ENCODE peak calls at places on chromosome 3, in six cellular contexts. J, H, M, E, Y and I are unnamed samples.

GRCh38 chr3:110816008-110816407 is 255.6 kb upstream of the NECTIN3 start:
- DNase-seq in Y (no peak), H (no peak), E (no peak), M (no peak), J (no peak), I (no peak)

GRCh38 chr3:132256984-132257383 is 60.2 kb upstream of the ACP3 start:
- DNase-seq in M (no peak), E (peak), J (no peak), H (no peak), Y (peak), I (no peak)

GRCh38 chr3:190330936-190331734 is 8.9 kb upstream of the CLDN1 start:
- DNase-seq in M (no peak), E (no peak), J (no peak), Y (no peak), H (no peak), I (no peak)

GRCh38 chr3:194218646-194219453 is 82.9 kb downstream of the HES1 start:
- DNase-seq in M (no peak), E (no peak), H (no peak), Y (no peak), J (no peak), I (no peak)

GRCh38 chr3:60809857-60810256 is 441.4 kb downstream of the FHIT start:
- DNase-seq in E (no peak), M (no peak), J (no peak), H (no peak), Y (peak), I (peak)

GRCh38 chr3:98766924-98767323 is 3.8 kb downstream of the ST3GAL6 start:
- DNase-seq in E (no peak), Y (no peak), M (no peak), J (no peak), H (no peak), I (no peak)

GRCh38 chr3:5192568-5193319 is 5.2 kb downstream of the EDEM1 start:
- DNase-seq in H (no peak), Y (no peak), J (no peak), E (no peak), M (no peak), I (no peak)

GRCh38 chr3:45559560-45560118 is 34.9 kb upstream of the LIMD1 start:
- DNase-seq in Y (no peak), M (no peak), E (no peak), H (no peak), J (no peak), I (no peak)

GRCh38 chr3:126355777-126356372 is 1.3 kb downstream of the KLF15 start:
- DNase-seq in M (peak), J (peak), Y (peak), H (peak), E (peak), I (peak)

GRCh38 chr3:107218864-107219269 is 158.4 kb upstream of the CCDC54 start:
- DNase-seq in H (no peak), E (no peak), J (no peak), M (no peak), Y (no peak), I (no peak)

GRCh38 chr3:5226783-5227182 is 39.3 kb downstream of the EDEM1 start:
- DNase-seq in E (no peak), M (no peak), H (no peak), Y (peak), J (no peak), I (no peak)

GRCh38 chr3:53162672-53163458 is 1.9 kb downstream of the PRKCD start:
- DNase-seq in Y (no peak), J (no peak), H (peak), M (no peak), E (no peak), I (no peak)

GRCh38 chr3:140863481-140864084 is 78.1 kb upstream of the SLC25A36 start:
- DNase-seq in J (peak), E (peak), H (no peak), Y (peak), M (no peak), I (no peak)

GRCh38 chr3:175192536-175192935 is 333.4 kb downstream of the NAALADL2 start:
- DNase-seq in E (no peak), M (no peak), Y (no peak), J (no peak), H (no peak), I (no peak)

GRCh38 chr3:14322001-14322400 is 80.4 kb upstream of the SLC6A6 start:
- DNase-seq in E (no peak), J (no peak), M (no peak), H (no peak), Y (no peak), I (no peak)

GRCh38 chr3:12536423-12536822 is 8.9 kb downstream of the MKRN2OS start:
- DNase-seq in M (no peak), J (no peak), E (no peak), Y (no peak), H (no peak), I (no peak)

GRCh38 chr3:26522919-26523318 is 99.7 kb upstream of the LRRC3B start:
- DNase-seq in J (no peak), M (no peak), H (no peak), Y (no peak), E (no peak), I (no peak)

GRCh38 chr3:13233487-13234154 is 160.4 kb upstream of the IQSEC1 start:
- DNase-seq in H (no peak), Y (peak), E (no peak), M (no peak), J (no peak), I (no peak)

GRCh38 chr3:164723396-164723795 is 354.9 kb downstream of the SI start:
- DNase-seq in J (no peak), E (no peak), Y (no peak), H (no peak), M (no peak), I (peak)

GRCh38 chr3:62057339-62058047 is 315.9 kb downstream of the FEZF2 start:
- DNase-seq in E (peak), J (no peak), M (no peak), H (no peak), Y (no peak), I (no peak)

GRCh38 chr3:15387171-15387581 is 40.2 kb downstream of the METTL6 start:
- DNase-seq in H (no peak), Y (no peak), E (no peak), M (no peak), J (no peak), I (no peak)

GRCh38 chr3:171967137-171967783 is 72.1 kb upstream of the FNDC3B start:
- DNase-seq in H (no peak), M (no peak), J (no peak), Y (no peak), E (peak), I (no peak)

GRCh38 chr3:72224804-72225509 is 440.0 kb upstream of the PROK2 start:
- DNase-seq in J (no peak), H (no peak), Y (no peak), E (no peak), M (no peak), I (no peak)

GRCh38 chr3:138384971-138385370 is 36.6 kb downstream of the MRAS start:
- DNase-seq in H (no peak), J (no peak), E (no peak), Y (no peak), M (no peak), I (no peak)

GRCh38 chr3:129315386-129315991 is 36.8 kb downstream of the HMCES start:
- DNase-seq in Y (no peak), M (peak), H (peak), J (peak), E (no peak), I (no peak)

GRCh38 chr3:114452176-114452744 is 158.4 kb downstream of the TIGIT start:
- DNase-seq in M (no peak), H (no peak), J (no peak), Y (no peak), E (no peak), I (no peak)

GRCh38 chr3:23701711-23702110 is 104.0 kb upstream of the UBE2E1 start:
- DNase-seq in E (no peak), J (no peak), Y (no peak), M (no peak), H (no peak), I (no peak)

GRCh38 chr3:101940521-101940992 is 91.2 kb downstream of the NFKBIZ start:
- DNase-seq in M (no peak), J (peak), Y (peak), H (peak), E (peak), I (peak)

GRCh38 chr3:47482411-47482810 is 6.7 kb upstream of the SCAP start:
- DNase-seq in J (no peak), M (no peak), H (peak), E (no peak), Y (no peak), I (no peak)

GRCh38 chr3:113266738-113267137 is 55.4 kb downstream of the BOC start:
- DNase-seq in H (no peak), J (no peak), E (no peak), Y (no peak), M (no peak), I (no peak)
- TF ChIP-seq CTCF in H (no peak), J (no peak), E (no peak), Y (no peak), M (no peak), I (no peak)

DNA sequence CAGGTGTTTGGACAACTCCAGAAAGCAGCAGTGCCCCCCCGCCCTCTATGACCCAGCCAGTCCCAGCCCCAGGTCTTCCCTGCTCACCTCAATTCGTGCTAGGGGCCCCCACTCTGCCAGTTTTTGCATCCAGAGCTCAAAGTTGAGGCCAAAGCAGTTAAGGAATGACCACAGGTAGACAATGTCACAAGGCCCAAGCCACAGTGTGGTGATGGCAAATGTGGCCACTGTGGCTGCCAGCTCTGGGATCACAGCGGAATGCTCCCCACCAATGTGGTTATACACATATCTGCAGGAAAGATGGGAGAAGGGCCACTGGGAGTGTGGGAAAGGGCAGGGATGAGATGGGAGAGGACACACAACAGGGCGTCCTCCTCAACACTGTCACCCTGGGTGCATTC is 8.2 kb downstream of the KLHL40 start:
- DNase-seq in Y (no peak), M (no peak), J (no peak), H (no peak), E (no peak), I (no peak)
- H3K4me3 ChIP-seq in Y (no peak), M (no peak), J (no peak), H (no peak), E (no peak), I (no peak)

GRCh38 chr3:195895078-195895899 is 13.1 kb downstream of the TNK2 start:
- DNase-seq in E (no peak), H (peak), J (no peak), Y (peak), M (peak), I (no peak)
- TF ChIP-seq CTCF in E (peak), H (no peak), J (no peak), Y (no peak), M (no peak), I (peak)

GRCh38 chr3:152519376-152519775 is 250.6 kb downstream of the MBNL1 start:
- DNase-seq in E (no peak), H (no peak), J (no peak), Y (no peak), M (no peak), I (no peak)

GRCh38 chr3:152524198-152525140 is 255.7 kb downstream of the MBNL1 start:
- DNase-seq in J (peak), H (no peak), Y (peak), E (peak), M (no peak), I (no peak)
- H3K4me3 ChIP-seq in J (no peak), H (no peak), Y (no peak), E (no peak), M (no peak), I (no peak)

GRCh38 chr3:169008772-169009358 is 654.6 kb downstream of the MECOM start:
- DNase-seq in J (no peak), E (no peak), H (no peak), Y (no peak), M (no peak), I (no peak)

GRCh38 chr3:169002689-169003088 is 660.8 kb downstream of the MECOM start:
- DNase-seq in J (no peak), Y (no peak), H (no peak), E (no peak), M (no peak), I (no peak)

GRCh38 chr3:169007145-169007544 is 656.4 kb downstream of the MECOM start:
- DNase-seq in J (no peak), Y (no peak), H (no peak), M (no peak), E (no peak), I (no peak)
- TF ChIP-seq CTCF in J (no peak), Y (no peak), H (no peak), M (no peak), E (no peak), I (no peak)

GRCh38 chr3:192915724-192916123 is 1.9 kb downstream of the MB21D2 start:
- DNase-seq in J (no peak), M (no peak), H (no peak), E (no peak), Y (no peak), I (no peak)

GRCh38 chr3:192913540-192913939 is 4.1 kb downstream of the MB21D2 start:
- DNase-seq in M (no peak), Y (no peak), E (no peak), J (no peak), H (no peak), I (no peak)

GRCh38 chr3:192914873-192915272 is 2.8 kb downstream of the MB21D2 start:
- DNase-seq in E (no peak), M (no peak), H (no peak), J (no peak), Y (no peak), I (no peak)

GRCh38 chr3:192916455-192917257 is 1.0 kb downstream of the MB21D2 start:
- DNase-seq in M (peak), J (peak), H (peak), E (peak), Y (peak), I (no peak)

DNA sequence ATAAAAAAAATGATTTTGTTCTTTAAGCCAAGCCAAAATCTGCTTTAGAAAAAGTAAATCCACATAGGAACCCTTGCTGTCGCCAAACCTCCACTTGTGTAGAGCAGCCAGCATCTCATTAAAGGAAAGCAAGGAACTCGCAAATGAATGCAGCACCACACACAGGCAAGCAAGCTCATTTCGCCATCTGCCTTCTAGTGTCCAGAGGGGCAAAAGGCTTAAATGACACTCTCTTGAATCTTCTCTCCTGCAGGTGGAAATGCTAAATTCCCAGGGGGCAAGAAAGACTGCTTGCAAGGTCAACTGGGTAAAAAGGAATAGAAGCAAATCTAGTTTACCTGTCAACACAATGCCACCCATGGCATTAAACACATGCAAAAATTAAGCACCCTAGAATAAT is 2.4 kb downstream of the MB21D2 start:
- DNase-seq in M (no peak), Y (peak), H (no peak), E (peak), J (no peak), I (no peak)
- H3K4me3 ChIP-seq in M (no peak), Y (no peak), H (no peak), E (no peak), J (no peak), I (no peak)

GRCh38 chr3:179563298-179563934 is 690 bp downstream of the ACTL6A start:
- DNase-seq in J (peak), Y (peak), E (peak), M (peak), H (peak), I (no peak)
- TF ChIP-seq CTCF in J (no peak), Y (peak), E (peak), M (peak), H (peak), I (peak)

GRCh38 chr3:183291511-183292031 is 38.5 kb downstream of the B3GNT5 start:
- DNase-seq in E (no peak), M (no peak), Y (no peak), J (no peak), H (no peak), I (peak)
- H3K4me3 ChIP-seq in E (no peak), M (no peak), Y (no peak), J (no peak), H (no peak), I (no peak)